ENCODE peak calls at places on chromosomes 11 and 22, in four cellular contexts. V is HEK293T, G is iris pigment epithelial cell, A is T-helper 1 cell. I is an unnamed sample.

GRCh38 chr11:134498326-134499139 is 86.5 kb upstream of the B3GAT1 start:
- DNase-seq in V (no peak), A (no peak), G (no peak), I (no peak)

GRCh38 chr11:22049276-22049675 is 143.6 kb upstream of the ANO5 start:
- DNase-seq in G (no peak), A (no peak), V (no peak), I (no peak)

GRCh38 chr11:27291302-27291889 is 71.6 kb downstream of the CCDC34 start:
- DNase-seq in V (no peak), G (no peak), A (no peak), I (peak)

GRCh38 chr11:69949327-69949726 is 128.8 kb upstream of the ANO1 start:
- DNase-seq in V (no peak), G (peak), A (no peak), I (peak)

GRCh38 chr11:79227732-79228416 is 213.0 kb downstream of the TENM4 start:
- DNase-seq in A (no peak), V (no peak), G (no peak), I (no peak)

GRCh38 chr22:48772286-48772907 is 1055.3 kb downstream of the BRD1 start:
- DNase-seq in A (no peak), G (no peak), V (no peak), I (no peak)

GRCh38 chr22:47082505-47082904 is 320.1 kb downstream of the TBC1D22A start:
- DNase-seq in G (no peak), A (no peak), V (no peak), I (no peak)

GRCh38 chr22:49629024-49629570 is 198.6 kb downstream of the BRD1 start:
- DNase-seq in V (no peak), G (no peak), A (no peak), I (no peak)

GRCh38 chr11:83600656-83601055 is 314.5 kb upstream of the CCDC90B start:
- DNase-seq in G (no peak), V (no peak), A (no peak), I (no peak)

GRCh38 chr11:101860694-101861371 is 54.0 kb upstream of the CEP126 start:
- DNase-seq in V (peak), G (peak), A (peak), I (peak)

GRCh38 chr22:41175546-41175945 is 29.6 kb upstream of the L3MBTL2 start:
- DNase-seq in V (no peak), G (no peak), A (no peak), I (no peak)

GRCh38 chr11:120332822-120333716 is 3.1 kb upstream of the ARHGEF12 start:
- DNase-seq in G (no peak), V (no peak), A (no peak), I (no peak)

GRCh38 chr11:77508031-77508430 is 34.1 kb upstream of the PAK1 start:
- DNase-seq in A (no peak), V (no peak), G (no peak), I (no peak)

GRCh38 chr11:17469998-17470397 is 6.6 kb downstream of the ABCC8 start:
- DNase-seq in A (no peak), V (no peak), G (no peak), I (no peak)

GRCh38 chr22:50439314-50440250 is 35.3 kb downstream of the SBF1 start:
- DNase-seq in V (no peak), A (no peak), G (no peak), I (no peak)

GRCh38 chr11:100741866-100742625 is 55.0 kb downstream of the ARHGAP42 start:
- DNase-seq in V (no peak), A (no peak), G (no peak), I (no peak)

GRCh38 chr22:33487041-33487716 is 429.0 kb upstream of the SYN3 start:
- DNase-seq in G (no peak), A (no peak), V (no peak), I (no peak)

GRCh38 chr11:75668508-75669297 is at the start of gene MAP6:
- DNase-seq in A (peak), V (peak), G (peak), I (no peak)

GRCh38 chr22:42946551-42947198 is 68.3 kb downstream of the PACSIN2 start:
- DNase-seq in V (no peak), G (no peak), A (no peak), I (no peak)

GRCh38 chr11:78050964-78051831 is 12.5 kb upstream of the THRSP start:
- DNase-seq in V (no peak), G (peak), A (peak), I (peak)

GRCh38 chr11:30435488-30435887 is 112.6 kb downstream of the ARL14EP start:
- DNase-seq in A (no peak), V (no peak), G (no peak), I (no peak)